ENCODE peak calls at places on chromosomes 2 and 18, in six cellular contexts. R is NCI-H2171 treated with DMSO at 0.1 percent for 48 hours, B is germinal center, D is AG20443, F is non-pigmented ciliary epithelial cell, X is lower lobe of right lung. N is an unnamed sample.

GRCh38 chr2:177724398-177725287 is 332.1 kb downstream of the AGPS start:
- DNase-seq in F (peak), B (peak), D (peak), X (no peak), R (peak), N (peak)

GRCh38 chr2:150608341-150608740 is 120.9 kb upstream of the RND3 start:
- DNase-seq in R (no peak), F (no peak), B (no peak), D (no peak), X (no peak), N (no peak)

GRCh38 chr2:8312221-8312620 is 369.6 kb upstream of the ID2 start:
- DNase-seq in F (no peak), B (no peak), D (no peak), R (no peak), X (no peak), N (peak)

GRCh38 chr18:12921178-12921577 is 26.6 kb upstream of the SEH1L start:
- DNase-seq in D (no peak), B (no peak), X (no peak), F (no peak), R (no peak), N (no peak)

GRCh38 chr18:2002604-2003003 is 568.7 kb downstream of the METTL4 start:
- DNase-seq in F (no peak), X (no peak), B (no peak), D (no peak), R (no peak), N (peak)

GRCh38 chr2:1014802-1015201 is 64.2 kb downstream of the SNTG2 start:
- DNase-seq in B (no peak), X (no peak), F (no peak), D (no peak), R (no peak), N (no peak)

GRCh38 chr2:67872481-67872880 is 190.3 kb downstream of the C1D start:
- DNase-seq in B (no peak), D (no peak), R (no peak), X (no peak), F (no peak), N (no peak)

GRCh38 chr2:241224068-241224850 is 35.8 kb downstream of the ANO7 start:
- DNase-seq in R (no peak), X (peak), F (no peak), B (no peak), D (peak), N (peak)

GRCh38 chr2:28175028-28175427 is 217.6 kb upstream of the FOSL2 start:
- DNase-seq in R (peak), B (no peak), D (no peak), F (no peak), X (no peak), N (peak)

GRCh38 chr2:80499095-80499494 is 194.5 kb upstream of the LRRTM1 start:
- DNase-seq in D (peak), X (no peak), R (peak), F (peak), B (no peak), N (peak)